ENCODE peak calls at places on chromosome 19, in five cellular contexts. N is right lobe of liver, S is stomach, V is tibial nerve, W is testis. Q is an unnamed sample.
A peak's percentile ranks its signal among the peaks of the same experiment; 100 is the strongest.

GRCh38 chr19:8120636-8121480 is 28.5 kb downstream of the FBN3 start:
- DNase-seq in N (no peak), S (no peak), V (no peak), W (no peak), Q (no peak)

GRCh38 chr19:18292810-18293641 is 11.6 kb upstream of the JUND start:
- DNase-seq in N (peak; percentile 83), S (peak; percentile 71), V (peak; percentile 83), W (peak; percentile 79), Q (peak; percentile 81)

GRCh38 chr19:45472557-45473365 is 5.0 kb downstream of the FOSB start:
- DNase-seq in N (no peak), S (no peak), V (no peak), W (no peak), Q (no peak)

GRCh38 chr19:15101479-15102082 is 5.6 kb upstream of the SYDE1 start:
- DNase-seq in N (no peak), S (peak; percentile 52), V (peak; percentile 35), W (peak; percentile 72), Q (no peak)

GRCh38 chr19:49335071-49335783 is at the start of gene CD37:
- DNase-seq in N (no peak), S (peak; percentile 33), V (no peak), W (no peak), Q (no peak)

GRCh38 chr19:51948979-51949378 is 21.7 kb downstream of the ZNF613 start:
- DNase-seq in N (peak; percentile 37), S (no peak), V (no peak), W (peak; percentile 91), Q (no peak)

GRCh38 chr19:45468159-45468651 is 409 bp downstream of the FOSB start:
- DNase-seq in N (no peak), S (peak; percentile 35), V (peak; percentile 26), W (peak; percentile 24), Q (peak; percentile 17)

GRCh38 chr19:1146858-1147780 is 26.9 kb downstream of the SBNO2 start:
- DNase-seq in N (no peak), S (no peak), V (no peak), W (no peak), Q (no peak)

GRCh38 chr19:17938092-17938845 is 5.5 kb downstream of the CCDC124 start:
- DNase-seq in N (peak; percentile 77), S (peak; percentile 83), V (peak; percentile 76), W (peak; percentile 88), Q (peak; percentile 65)

GRCh38 chr19:37079238-37079637 is 1.0 kb downstream of the ZNF420 start:
- DNase-seq in N (no peak), S (no peak), V (no peak), W (no peak), Q (no peak)

GRCh38 chr19:50796634-50797428 is 6.6 kb downstream of the ACP4 start:
- DNase-seq in N (no peak), S (no peak), V (no peak), W (no peak), Q (no peak)

GRCh38 chr19:1274852-1275259 is 474 bp upstream of the FAM174C start:
- DNase-seq in N (no peak), S (no peak), V (no peak), W (no peak), Q (no peak)

GRCh38 chr19:13633109-13633508 is 126.8 kb upstream of the CACNA1A start:
- DNase-seq in N (no peak), S (peak; percentile 56), V (no peak), W (no peak), Q (no peak)

GRCh38 chr19:29442910-29443309 is 82.9 kb upstream of the VSTM2B start:
- DNase-seq in N (no peak), S (no peak), V (no peak), W (peak; percentile 5), Q (no peak)

GRCh38 chr19:1221141-1221903 is 15.7 kb downstream of the STK11 start:
- DNase-seq in N (peak; percentile 76), S (peak; percentile 82), V (no peak), W (peak; percentile 85), Q (peak; percentile 52)

GRCh38 chr19:6413291-6413690 is 11.3 kb downstream of the KHSRP start:
- DNase-seq in N (no peak), S (no peak), V (no peak), W (no peak), Q (no peak)
- H3K36me3 ChIP-seq in N (peaks cover 31% of the 10 kb centered on the region), S (peaks cover 44% of the 10 kb centered on the region), V (peaks cover 7% of the 10 kb centered on the region), W (no peaks in the 10 kb centered on the region), Q (peaks cover 45% of the 10 kb centered on the region)

DNA sequence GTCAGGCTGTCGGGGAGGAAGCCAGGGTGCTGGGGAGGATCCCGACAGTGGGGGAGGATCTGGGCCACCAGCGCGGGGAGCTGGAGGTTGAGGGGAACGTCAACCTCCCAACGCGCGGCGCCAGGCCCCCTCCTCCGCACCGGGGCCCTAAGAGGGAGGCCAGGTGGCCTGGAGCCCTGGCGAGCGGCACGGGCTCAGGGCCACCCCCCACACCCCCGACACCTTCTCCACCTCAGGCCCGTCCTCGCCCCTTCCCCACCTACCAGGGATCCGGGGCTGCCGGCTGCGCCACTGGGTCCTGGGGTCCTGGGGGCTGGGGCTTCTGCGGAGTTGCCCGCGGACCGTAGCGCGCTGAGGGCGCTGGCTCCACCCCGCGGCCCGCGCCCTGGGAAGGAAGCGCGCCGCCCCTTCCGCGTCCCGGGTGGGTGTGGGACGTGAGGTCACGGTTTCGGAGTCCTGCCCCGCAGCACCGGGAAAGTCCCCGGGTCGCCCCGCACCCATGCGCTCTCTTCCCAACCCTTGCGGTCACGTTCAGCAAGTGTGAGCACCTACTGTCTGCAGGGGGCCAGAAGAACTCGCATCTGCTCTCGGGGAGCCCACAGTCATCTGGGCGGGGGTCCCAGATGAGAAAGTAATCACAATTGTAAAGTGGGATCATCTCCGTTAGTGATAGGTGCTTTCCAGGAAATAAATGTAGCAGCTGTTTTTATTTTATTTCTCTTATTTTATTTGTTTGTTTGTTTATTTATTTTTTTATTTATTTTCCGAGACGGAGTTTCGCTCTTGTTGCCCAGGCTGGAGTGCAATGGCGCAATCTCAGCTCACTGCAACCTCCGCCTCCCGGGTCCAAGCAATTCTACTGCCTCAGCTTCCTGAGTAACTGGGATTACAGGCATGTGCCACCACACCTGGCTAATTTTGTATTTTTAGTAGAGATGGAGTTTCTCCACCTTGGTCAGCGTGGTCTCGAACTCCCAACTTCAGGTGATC is at the start of gene TICAM1:
- DNase-seq in N (peak; percentile 91), S (peak; percentile 80), V (peak; percentile 35), W (peak; percentile 64), Q (peak; percentile 44)
- TF ChIP-seq POLR2A in N (peak; percentile 86), S (no peak), V (peak; percentile 47), W (no peak), Q (peak; percentile 82)

DNA sequence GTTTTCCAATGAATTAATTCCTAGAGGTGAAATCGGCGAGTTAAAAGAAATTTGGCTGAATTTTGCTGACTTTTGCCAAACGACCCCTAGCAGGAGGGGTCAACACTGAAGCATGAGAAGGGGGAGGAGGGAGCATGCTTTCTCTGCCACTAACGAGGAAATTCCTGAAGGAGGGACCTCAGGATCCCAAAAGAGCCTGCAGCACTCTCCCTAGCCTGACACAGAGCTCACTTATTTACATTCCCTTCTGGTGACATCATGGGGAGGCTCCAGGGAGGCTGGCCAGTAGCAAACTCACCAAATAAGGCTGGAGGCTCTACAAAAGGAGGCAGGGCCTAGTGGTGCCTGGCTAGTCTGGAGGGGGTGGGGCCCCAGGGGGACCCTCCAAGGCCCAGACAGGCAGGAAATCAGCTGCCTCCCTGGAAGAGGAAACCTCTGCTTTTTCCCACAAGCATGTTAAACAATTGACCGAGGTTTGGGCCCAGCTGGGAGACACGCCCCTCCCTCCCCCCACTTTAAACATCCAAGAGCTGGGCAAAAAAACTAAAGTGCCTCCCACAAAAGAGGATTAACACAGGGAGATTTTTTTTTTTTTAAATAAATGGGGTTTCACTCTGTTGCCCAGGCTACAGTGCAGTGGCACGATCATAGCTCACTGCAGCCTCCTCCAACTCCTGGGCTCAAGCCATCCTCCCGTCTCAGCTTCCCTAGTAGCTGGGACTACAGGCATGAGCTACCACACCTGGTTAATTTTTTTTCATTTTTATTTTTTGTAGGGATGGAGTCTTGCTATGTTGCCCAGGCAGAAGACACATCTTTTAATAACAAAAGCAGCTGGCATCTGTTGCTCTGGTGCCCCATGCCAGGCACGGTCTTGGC is 2.1 kb downstream of the DAPK3 start:
- DNase-seq in N (peak; percentile 82), S (peak; percentile 87), V (peak; percentile 86), W (peak; percentile 87), Q (peak; percentile 93)
- H3K4me3 ChIP-seq in N (peak overlapping the region; percentile 7), S (peak overlapping the region; percentile 85), V (no peak overlapping the region), W (peak overlapping the region; percentile 82), Q (peak overlapping the region; percentile 79)

DNA sequence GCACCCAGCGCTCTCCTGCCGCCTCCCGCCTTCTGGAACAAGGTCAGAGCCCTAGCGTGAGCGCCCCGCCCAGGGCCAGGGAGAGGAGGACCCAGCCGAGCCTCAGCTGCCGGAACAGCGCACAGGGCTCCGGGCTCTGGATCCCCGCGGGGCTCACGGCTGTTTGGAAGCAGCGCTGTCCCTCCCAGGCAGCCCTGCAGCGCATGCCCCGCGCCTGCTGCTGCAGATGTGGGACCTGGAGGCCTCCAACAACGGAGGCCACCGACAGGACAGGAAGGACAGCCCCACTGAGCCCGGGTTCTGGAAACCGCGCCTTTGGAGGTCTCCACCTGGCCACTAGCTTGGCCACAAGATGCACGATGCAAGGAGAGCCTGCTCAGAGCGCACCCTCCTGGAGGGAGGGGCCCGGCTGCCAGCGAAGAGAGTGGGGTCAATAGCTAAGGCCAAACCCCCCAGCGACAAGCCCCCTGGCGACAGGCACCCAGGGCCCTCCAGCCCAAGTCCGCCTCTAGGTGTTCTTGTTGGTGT is 12.6 kb downstream of the ZSCAN18 start:
- DNase-seq in N (no peak), S (no peak), V (no peak), W (no peak), Q (no peak)
- H3K36me3 ChIP-seq in N (no peaks in the 10 kb centered on the region), S (peaks cover 28% of the 10 kb centered on the region), V (peaks cover 27% of the 10 kb centered on the region), W (no peaks in the 10 kb centered on the region), Q (peaks cover 43% of the 10 kb centered on the region)

DNA sequence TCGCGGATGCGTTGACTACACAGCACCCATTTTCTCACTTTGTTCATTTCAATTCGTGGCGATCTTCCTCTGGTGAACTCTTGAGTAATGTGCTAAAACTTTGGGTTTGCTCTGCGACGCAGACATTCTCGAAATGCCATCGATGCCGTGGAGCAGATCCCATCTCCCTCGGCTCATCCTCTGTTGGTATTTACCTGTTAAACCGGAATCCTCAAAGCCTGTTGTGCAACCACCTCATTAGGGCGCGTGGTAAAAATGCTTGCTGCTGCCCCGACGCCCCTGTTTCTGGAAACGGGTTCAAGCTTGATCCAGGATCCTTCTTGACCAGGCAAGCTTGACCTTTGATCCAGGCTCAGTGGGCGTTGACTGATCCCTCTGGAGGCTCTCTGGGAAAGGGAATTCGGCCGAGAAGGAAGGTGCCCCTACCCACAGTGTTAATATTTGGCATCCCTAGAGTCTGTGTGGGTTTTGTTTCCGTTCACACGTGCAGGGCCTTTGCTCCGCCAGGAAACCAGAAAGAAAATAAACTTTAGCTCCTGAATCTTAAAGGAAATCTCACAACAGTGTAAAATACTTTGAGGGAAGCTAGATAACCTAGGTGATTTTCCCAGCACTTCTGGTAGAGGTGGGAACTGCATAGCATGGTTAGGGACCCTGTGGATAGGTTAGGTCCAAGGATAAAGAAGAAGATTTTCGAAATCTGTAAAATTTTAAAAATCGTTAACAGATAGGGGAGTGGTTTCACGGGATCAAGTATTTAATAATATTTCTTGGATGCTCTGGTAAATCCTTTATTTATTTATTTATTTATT is 1.0 kb downstream of the LSM14A start:
- DNase-seq in N (peak; percentile 56), S (peak; percentile 34), V (peak; percentile 21), W (peak; percentile 51), Q (peak; percentile 15)
- TF ChIP-seq POLR2A in N (peak; percentile 13), S (no peak), V (no peak), W (no peak), Q (no peak)